ENCODE peak calls at places on chromosome 4, in eight cellular contexts. D, P, A, X, T, G, Y and R are unnamed samples.

GRCh38 chr4:15188581-15189539 is 186.6 kb downstream of the CPEB2 start:
- DNase-seq in D (no peak), P (no peak), A (no peak), X (no peak), T (no peak), G (no peak), Y (no peak), R (no peak)

GRCh38 chr4:663046-663437 is 11.0 kb downstream of the ATP5ME start:
- DNase-seq in D (no peak), P (no peak), A (no peak), X (no peak), T (no peak), G (no peak), Y (no peak), R (peak; percentile 75)

GRCh38 chr4:109211671-109212070 is 90.8 kb downstream of the COL25A1 start:
- DNase-seq in D (no peak), P (no peak), A (no peak), X (no peak), T (no peak), G (no peak), Y (no peak), R (no peak)

GRCh38 chr4:48223633-48224295 is 45.9 kb downstream of the TEC start:
- DNase-seq in D (no peak), P (no peak), A (no peak), X (peak; percentile 86), T (peak; percentile 90), G (no peak), Y (no peak), R (no peak)

GRCh38 chr4:7675612-7676320 is 241.0 kb upstream of the PSAPL1 start:
- DNase-seq in D (no peak), P (no peak), A (no peak), X (no peak), T (no peak), G (no peak), Y (no peak), R (no peak)

GRCh38 chr4:78592104-78592783 is 40.7 kb downstream of the ANXA3 start:
- DNase-seq in D (no peak), P (no peak), A (peak; percentile 19), X (peak; percentile 31), T (peak; percentile 27), G (no peak), Y (no peak), R (no peak)

GRCh38 chr4:86156526-86156925 is 203.3 kb downstream of the MAPK10 start:
- DNase-seq in D (no peak), P (no peak), A (no peak), X (no peak), T (no peak), G (no peak), Y (no peak), R (no peak)

GRCh38 chr4:139907001-139907809 is 241.6 kb downstream of the MGST2 start:
- DNase-seq in D (no peak), P (no peak), A (no peak), X (no peak), T (peak; percentile 2), G (no peak), Y (no peak), R (no peak)

GRCh38 chr4:125741825-125742452 is 427.2 kb downstream of the FAT4 start:
- DNase-seq in D (no peak), P (no peak), A (no peak), X (peak; percentile 20), T (peak; percentile 48), G (no peak), Y (peak; percentile 67), R (no peak)

GRCh38 chr4:2066571-2067445 is 7.7 kb downstream of the NAT8L start:
- DNase-seq in D (no peak), P (no peak), A (no peak), X (no peak), T (no peak), G (no peak), Y (no peak), R (peak; percentile 71)

GRCh38 chr4:145784036-145784435 is 104.1 kb downstream of the C4orf51 start:
- DNase-seq in D (no peak), P (no peak), A (no peak), X (no peak), T (no peak), G (no peak), Y (no peak), R (no peak)

GRCh38 chr4:56505269-56506109 is at the start of gene ARL9:
- DNase-seq in D (peak; percentile 17), P (peak; percentile 48), A (peak; percentile 80), X (peak; percentile 45), T (peak; percentile 49), G (peak; percentile 9), Y (peak; percentile 50), R (peak; percentile 78)

GRCh38 chr4:84865600-84865999 is 100.9 kb downstream of the WDFY3 start:
- DNase-seq in D (no peak), P (no peak), A (no peak), X (no peak), T (no peak), G (no peak), Y (no peak), R (no peak)

GRCh38 chr4:128468485-128468989 is 180.9 kb upstream of the PGRMC2 start:
- DNase-seq in D (peak; percentile 36), P (peak; percentile 67), A (no peak), X (peak; percentile 54), T (peak; percentile 83), G (peak; percentile 38), Y (peak; percentile 100), R (no peak)

GRCh38 chr4:73872331-73873108 is 3.3 kb downstream of the CXCL1 start:
- DNase-seq in D (no peak), P (no peak), A (no peak), X (no peak), T (peak; percentile 35), G (no peak), Y (no peak), R (no peak)
- H3K4me1 ChIP-seq in D (peaks cover 23% of the 10 kb centered on the region), P (peaks cover 4% of the 10 kb centered on the region), A (no peaks in the 10 kb centered on the region), X (peaks cover 17% of the 10 kb centered on the region), T (peaks cover 61% of the 10 kb centered on the region), G (peaks cover 12% of the 10 kb centered on the region), Y (no peaks in the 10 kb centered on the region), R (peaks cover 8% of the 10 kb centered on the region)

GRCh38 chr4:156038772-156039171 is 85.1 kb upstream of the CTSO start:
- DNase-seq in D (no peak), P (no peak), A (no peak), X (no peak), T (no peak), G (no peak), Y (no peak), R (peak; percentile 18)

DNA sequence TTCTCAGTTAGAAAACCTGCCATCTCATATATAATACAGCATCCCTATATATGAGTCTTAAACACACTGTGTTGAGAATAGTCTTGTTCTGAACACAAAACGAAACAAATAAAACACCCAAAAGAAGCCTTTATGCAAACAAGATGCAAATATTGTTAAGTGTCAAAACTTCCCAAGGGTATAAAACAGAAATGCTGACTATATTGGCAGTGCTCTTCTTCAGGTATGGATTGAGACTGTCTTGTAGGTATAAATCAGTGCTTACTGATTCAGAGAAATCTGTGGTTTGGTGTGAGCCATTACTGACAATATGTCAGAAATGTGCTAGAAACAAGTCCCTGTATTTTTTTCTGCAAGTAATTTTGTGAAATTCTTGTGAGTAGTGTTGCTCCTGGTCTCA is 82.8 kb upstream of the CTSO start:
- DNase-seq in D (no peak), P (no peak), A (no peak), X (no peak), T (no peak), G (no peak), Y (no peak), R (no peak)
- TF ChIP-seq CTCF in D (no peak), P (no peak), A (no peak), X (no peak), T (no peak), G (no peak), Y (no peak), R (no peak)

GRCh38 chr4:4672397-4672796 is 130.5 kb upstream of the STX18 start:
- DNase-seq in D (no peak), P (no peak), A (no peak), X (no peak), T (no peak), G (no peak), Y (no peak), R (no peak)

GRCh38 chr4:4670869-4671268 is 129.0 kb upstream of the STX18 start:
- DNase-seq in D (no peak), P (peak; percentile 23), A (no peak), X (no peak), T (no peak), G (no peak), Y (no peak), R (no peak)

GRCh38 chr4:4673070-4673469 is 131.2 kb upstream of the STX18 start:
- DNase-seq in D (no peak), P (peak; percentile 20), A (peak; percentile 87), X (no peak), T (peak; percentile 69), G (no peak), Y (peak; percentile 56), R (no peak)

GRCh38 chr4:4675051-4675581 is 133.3 kb upstream of the STX18 start:
- DNase-seq in D (no peak), P (no peak), A (no peak), X (no peak), T (no peak), G (no peak), Y (no peak), R (no peak)

DNA sequence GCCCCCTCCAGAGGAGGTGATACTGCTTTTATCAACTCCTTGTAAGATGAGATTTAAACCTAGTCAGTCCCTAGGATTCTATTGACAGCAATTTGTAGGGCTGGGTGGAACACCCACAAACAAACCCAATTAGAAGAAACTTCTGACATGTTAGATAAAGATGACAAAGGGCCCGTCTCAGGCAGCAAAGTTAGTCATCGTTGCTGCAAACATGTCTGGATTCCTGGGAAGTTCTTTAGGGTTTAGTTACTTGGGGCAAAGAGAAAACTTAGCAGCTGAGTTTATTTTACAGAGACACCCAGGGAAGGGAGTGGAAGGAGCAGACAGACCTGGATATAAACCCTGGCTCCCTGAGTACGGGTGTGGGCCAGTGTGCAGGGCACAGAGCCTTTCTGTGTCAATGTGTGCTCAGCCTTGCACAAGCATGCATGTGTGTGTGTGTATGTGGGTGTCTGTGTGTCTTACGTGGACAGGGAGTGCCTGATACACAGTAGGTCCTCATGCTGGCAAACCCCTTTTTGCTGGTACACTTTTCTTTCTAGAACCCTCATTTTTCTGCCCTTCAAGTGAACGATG is 130.0 kb upstream of the STX18 start:
- DNase-seq in D (no peak), P (no peak), A (no peak), X (no peak), T (no peak), G (no peak), Y (peak; percentile 46), R (no peak)
- H3K4me1 ChIP-seq in D (no peaks in the 10 kb centered on the region), P (peaks cover 2% of the 10 kb centered on the region), A (peaks cover 19% of the 10 kb centered on the region), X (no peaks in the 10 kb centered on the region), T (no peaks in the 10 kb centered on the region), G (no peaks in the 10 kb centered on the region), Y (peaks cover 5% of the 10 kb centered on the region), R (no peaks in the 10 kb centered on the region)

GRCh38 chr4:6032249-6033244 is 14.3 kb upstream of the C4orf50 start:
- DNase-seq in D (no peak), P (no peak), A (peak; percentile 14), X (no peak), T (no peak), G (no peak), Y (no peak), R (no peak)
- TF ChIP-seq CTCF in D (no peak), P (no peak), A (peak; percentile 20), X (no peak), T (no peak), G (no peak), Y (no peak), R (peak; percentile 30)

GRCh38 chr4:81422591-81422990 is 49.1 kb downstream of the RASGEF1B start:
- DNase-seq in D (no peak), P (no peak), A (no peak), X (no peak), T (no peak), G (no peak), Y (no peak), R (no peak)
- H3K4me1 ChIP-seq in D (peaks cover 11% of the 10 kb centered on the region), P (no peaks in the 10 kb centered on the region), A (peaks cover 74% of the 10 kb centered on the region), X (peaks cover 40% of the 10 kb centered on the region), T (peaks cover 17% of the 10 kb centered on the region), G (no peaks in the 10 kb centered on the region), Y (no peaks in the 10 kb centered on the region), R (peaks cover 2% of the 10 kb centered on the region)